ENCODE peak calls at places on chromosomes 7 and 10, in six cellular contexts. L is A549, R is nephron progenitor cell, Y is prostate gland, Z is breast epithelium, D is uterus. P is an unnamed sample.

GRCh38 chr10:20624642-20625041 is 272.5 kb downstream of the NEBL start:
- DNase-seq in D (peak), L (no peak), Y (no peak), Z (peak), R (no peak), P (peak)

GRCh38 chr7:110827287-110827855 is 263.6 kb upstream of the LRRN3 start:
- DNase-seq in D (no peak), Y (no peak), R (no peak), L (no peak), Z (no peak), P (no peak)

GRCh38 chr7:19491371-19491770 is 217.5 kb downstream of the POLR1F start:
- DNase-seq in R (no peak), Z (no peak), L (no peak), D (no peak), Y (no peak), P (no peak)

GRCh38 chr7:593324-594115 is 73.9 kb upstream of the PDGFA start:
- DNase-seq in Y (no peak), D (no peak), L (no peak), R (no peak), Z (no peak), P (no peak)

GRCh38 chr10:92604841-92605240 is 11.9 kb downstream of the KIF11 start:
- DNase-seq in L (no peak), D (no peak), Z (no peak), R (no peak), Y (no peak), P (no peak)

GRCh38 chr10:50999163-50999562 is 75.1 kb upstream of the PRKG1 start:
- DNase-seq in R (no peak), D (no peak), L (no peak), Y (no peak), Z (no peak), P (no peak)

GRCh38 chr10:29140991-29141390 is 147.9 kb upstream of the LYZL1 start:
- DNase-seq in Z (no peak), R (no peak), D (no peak), Y (no peak), L (peak), P (peak)

GRCh38 chr10:19788902-19789301 is 27.3 kb upstream of the PLXDC2 start:
- DNase-seq in Y (no peak), Z (no peak), D (no peak), R (no peak), L (no peak), P (no peak)

GRCh38 chr10:124436191-124436638 is 13.6 kb downstream of the NKX1-2 start:
- DNase-seq in R (no peak), D (no peak), L (no peak), Z (no peak), Y (no peak), P (no peak)

GRCh38 chr7:52569151-52569550 is 466.3 kb upstream of the POM121L12 start:
- DNase-seq in Y (no peak), Z (no peak), D (no peak), R (no peak), L (no peak), P (no peak)

GRCh38 chr7:94760702-94761101 is 104.8 kb upstream of the SGCE start:
- DNase-seq in R (no peak), D (no peak), Z (no peak), Y (no peak), L (no peak), P (no peak)

GRCh38 chr7:118104812-118105441 is 79.0 kb upstream of the LSM8 start:
- DNase-seq in Y (no peak), Z (no peak), L (no peak), D (no peak), R (no peak), P (peak)

GRCh38 chr10:87658383-87658795 is 1.3 kb upstream of the PAPSS2 start:
- DNase-seq in L (no peak), Y (no peak), D (no peak), R (no peak), Z (no peak), P (no peak)

GRCh38 chr7:133679977-133680376 is 427.1 kb downstream of the EXOC4 start:
- DNase-seq in L (no peak), Y (no peak), D (no peak), R (no peak), Z (no peak), P (no peak)

GRCh38 chr10:78507761-78508160 is 474.1 kb downstream of the RPS24 start:
- DNase-seq in Y (no peak), R (no peak), L (no peak), D (peak), Z (no peak), P (no peak)

GRCh38 chr10:97332586-97333350 is 1.8 kb downstream of the FRAT2 start:
- DNase-seq in L (no peak), R (peak), Z (peak), Y (peak), D (peak), P (peak)

GRCh38 chr10:488081-488932 is 201.2 kb downstream of the DIP2C start:
- DNase-seq in R (no peak), Y (no peak), L (no peak), D (peak), Z (peak), P (no peak)

GRCh38 chr7:137970263-137970975 is 31.5 kb downstream of the CREB3L2 start:
- DNase-seq in Y (peak), D (no peak), L (peak), Z (peak), R (no peak), P (peak)

GRCh38 chr7:19969859-19970493 is 196.6 kb upstream of the TMEM196 start:
- DNase-seq in D (no peak), L (peak), Y (no peak), R (no peak), Z (no peak), P (no peak)

GRCh38 chr10:74121368-74121767 is 29.3 kb downstream of the AP3M1 start:
- DNase-seq in R (no peak), Z (no peak), D (no peak), Y (no peak), L (no peak), P (no peak)

GRCh38 chr10:90890347-90890746 is 18.6 kb downstream of the RPP30 start:
- DNase-seq in R (no peak), Z (no peak), L (no peak), D (no peak), Y (no peak), P (peak)

GRCh38 chr7:139471740-139472353 is 11.6 kb downstream of the KLRG2 start:
- DNase-seq in Y (no peak), L (peak), D (no peak), R (no peak), Z (no peak), P (peak)

GRCh38 chr7:15764986-15765385 is 78.5 kb upstream of the MEOX2 start:
- DNase-seq in Z (no peak), L (no peak), R (no peak), D (no peak), Y (no peak), P (no peak)

GRCh38 chr10:77756319-77757232 is 119.0 kb upstream of the KCNMA1 start:
- DNase-seq in L (peak), D (no peak), Z (no peak), R (peak), Y (no peak), P (peak)

GRCh38 chr7:801940-802364 is 30.3 kb upstream of the SUN1 start:
- DNase-seq in R (no peak), Z (peak), D (peak), Y (no peak), L (no peak), P (no peak)

GRCh38 chr7:86825264-86825663 is 181.6 kb downstream of the GRM3 start:
- DNase-seq in Z (no peak), R (no peak), Y (no peak), D (no peak), L (no peak), P (no peak)

GRCh38 chr7:16450366-16450765 is 15.2 kb downstream of the SOSTDC1 start:
- DNase-seq in Z (no peak), Y (no peak), L (no peak), R (no peak), D (no peak), P (no peak)

DNA sequence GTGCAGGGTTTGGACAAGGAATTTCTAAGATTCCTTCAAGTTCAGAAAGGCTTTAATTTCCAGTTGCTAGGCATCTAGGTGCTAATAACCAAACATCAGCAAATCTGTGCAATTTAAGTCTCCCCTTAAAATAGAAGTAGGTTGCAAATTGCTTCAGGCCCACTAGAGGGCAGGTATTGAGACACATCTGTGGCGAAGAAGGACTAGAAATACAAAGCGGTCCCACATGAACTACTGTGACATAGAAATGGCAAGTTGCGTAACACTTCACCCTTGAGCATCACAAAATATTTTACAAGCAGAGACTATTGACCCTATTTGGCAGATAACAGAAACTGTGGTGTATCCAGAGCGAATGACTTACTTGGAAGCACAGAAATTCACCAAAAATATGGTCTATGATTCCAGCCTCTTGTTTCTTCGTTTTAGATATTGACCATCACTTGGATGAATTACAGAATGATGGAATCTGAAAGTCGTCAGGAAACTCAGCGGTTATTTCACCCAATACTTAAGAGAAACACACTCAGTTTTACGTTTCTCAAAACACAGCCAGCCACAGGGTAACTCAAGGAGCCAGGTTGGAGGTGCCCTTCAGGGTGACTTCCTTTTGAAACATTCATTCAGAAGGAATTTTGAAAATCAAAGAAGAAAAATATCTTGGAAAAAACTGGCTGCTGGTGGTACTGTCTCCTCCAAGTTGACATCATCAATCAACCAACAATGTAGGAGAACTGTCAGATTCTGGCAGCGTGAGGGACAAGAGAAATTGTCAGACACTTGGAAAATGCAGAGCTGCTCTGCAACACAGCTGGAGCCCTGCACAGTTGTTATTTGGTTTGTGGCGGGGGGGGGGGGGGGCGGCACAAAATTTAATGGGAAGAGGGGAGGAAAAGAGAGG is 256.3 kb upstream of the MINDY3 start:
- DNase-seq in D (no peak), L (peak), R (peak), Y (no peak), Z (no peak), P (peak)
- TF ChIP-seq CTCF in D (no peak), L (peak), R (peak), Y (no peak), Z (no peak), P (peak)

GRCh38 chr7:72504057-72504456 is 91.9 kb upstream of the CALN1 start:
- DNase-seq in Z (no peak), R (no peak), D (no peak), L (no peak), Y (no peak), P (peak)
- TF ChIP-seq CTCF in Z (no peak), R (no peak), D (no peak), L (no peak), Y (no peak), P (no peak)

DNA sequence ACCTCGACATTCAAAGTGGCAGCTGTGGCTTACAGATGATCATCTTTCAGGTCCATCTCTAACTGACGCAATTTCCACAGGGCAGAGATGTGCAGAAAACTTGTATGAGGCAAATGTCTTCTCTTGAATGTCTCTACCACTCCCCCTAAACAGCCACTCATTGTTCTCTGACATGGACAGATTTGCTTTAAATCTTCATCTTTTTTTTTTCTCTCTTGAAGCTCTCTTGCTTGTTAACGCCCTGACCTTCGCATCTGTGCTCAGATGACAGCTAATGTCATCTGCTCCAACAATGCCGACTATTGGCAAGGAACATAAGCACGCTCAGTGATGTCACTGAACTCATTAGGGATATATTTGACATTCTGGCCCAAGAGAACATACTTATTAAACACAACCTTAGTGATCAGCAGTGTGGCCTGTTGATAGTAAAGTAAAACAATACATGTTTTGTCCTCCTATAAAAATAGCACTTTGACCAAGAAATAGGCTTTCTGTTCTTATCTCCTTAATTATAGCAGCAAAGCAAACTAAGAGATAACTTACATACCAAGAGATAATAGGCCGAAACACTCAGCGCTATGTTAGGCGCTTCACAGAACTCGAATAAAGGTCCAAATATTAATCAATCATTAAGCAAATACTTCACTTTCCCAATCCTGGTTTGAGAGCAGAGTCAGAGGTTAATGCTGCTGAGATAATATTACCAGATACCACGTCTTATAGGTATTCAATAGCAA is 583.5 kb downstream of the PARD3 start:
- DNase-seq in Z (no peak), D (no peak), Y (no peak), L (no peak), R (no peak), P (no peak)
- TF ChIP-seq CTCF in Z (no peak), D (no peak), Y (no peak), L (no peak), R (no peak), P (no peak)

DNA sequence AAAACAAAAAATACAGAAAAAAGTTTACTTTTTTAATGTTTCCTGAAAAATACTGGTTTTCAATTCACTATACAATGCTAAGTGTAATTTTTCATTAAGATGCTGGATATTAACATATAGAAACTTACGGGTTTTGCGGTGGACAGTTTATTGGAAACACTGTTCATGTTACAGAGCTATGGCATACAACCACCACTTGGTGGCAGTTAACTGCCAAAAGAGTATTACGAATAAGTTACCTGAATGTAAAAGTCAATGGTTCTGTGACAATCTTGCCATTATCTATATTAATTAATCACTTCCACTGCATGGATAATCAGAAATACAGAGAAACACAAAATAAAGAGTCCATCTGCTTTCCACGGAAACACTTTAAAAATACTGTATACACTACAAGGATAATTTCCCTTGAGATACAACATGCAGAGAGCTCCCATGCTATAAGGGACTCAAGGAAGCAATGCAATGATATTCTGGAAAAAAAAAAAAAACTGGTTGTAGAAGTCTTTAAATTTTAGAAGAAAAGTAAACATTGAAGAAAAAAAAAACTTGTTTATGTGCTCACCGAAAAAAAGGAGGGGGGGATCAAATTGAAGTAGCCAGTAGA is 97.0 kb downstream of the TPK1 start:
- DNase-seq in L (peak), D (no peak), Y (peak), Z (no peak), R (no peak), P (peak)
- TF ChIP-seq CTCF in L (peak), D (peak), Y (peak), Z (no peak), R (peak), P (peak)

GRCh38 chr7:22001345-22002004 is 55.8 kb upstream of the CDCA7L start:
- DNase-seq in D (no peak), R (peak), Y (peak), Z (no peak), L (peak), P (peak)
- TF ChIP-seq CTCF in D (peak), R (peak), Y (peak), Z (peak), L (peak), P (peak)

GRCh38 chr7:82600601-82601000 is 157.0 kb upstream of the CACNA2D1 start:
- DNase-seq in R (no peak), L (no peak), Y (no peak), D (no peak), Z (no peak), P (peak)
- TF ChIP-seq CTCF in R (no peak), L (peak), Y (no peak), D (no peak), Z (no peak), P (peak)

DNA sequence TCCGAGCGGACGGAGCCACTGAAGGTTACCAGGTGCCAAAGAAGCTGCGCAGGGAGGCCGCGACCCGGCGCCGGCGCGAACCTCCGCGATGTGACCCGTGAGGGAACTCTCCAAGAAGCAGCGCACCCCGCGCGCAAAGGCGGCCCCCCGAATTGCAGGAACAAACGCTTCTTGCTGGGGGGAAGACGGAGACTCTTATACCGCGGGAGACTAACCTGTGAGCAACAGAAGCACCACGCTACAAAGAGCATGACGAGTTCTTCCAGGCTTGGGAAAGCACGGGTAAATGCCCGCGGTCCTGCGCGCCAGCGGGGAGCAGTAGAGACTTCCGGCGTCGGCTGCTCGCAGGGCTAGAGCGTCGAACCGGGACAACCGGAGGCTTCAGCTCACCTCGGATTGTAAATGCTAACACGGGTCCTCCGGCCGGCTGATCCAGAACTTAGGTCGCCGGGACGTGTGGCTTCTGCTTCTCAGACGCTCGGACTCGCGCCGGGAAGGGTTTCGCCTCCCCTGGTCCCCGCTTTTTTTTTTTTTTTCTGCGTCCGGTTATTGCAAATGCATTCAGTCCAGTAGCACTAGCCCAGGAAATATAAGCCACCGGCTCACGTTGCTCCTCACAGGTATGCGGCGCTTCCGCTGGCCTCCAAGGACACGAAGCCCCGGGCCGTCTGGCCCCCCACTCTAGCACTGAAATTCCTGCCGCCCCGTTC is at the start of gene COA1:
- DNase-seq in R (peak), D (peak), L (peak), Z (peak), Y (peak), P (peak)
- TF ChIP-seq CTCF in R (no peak), D (no peak), L (no peak), Z (no peak), Y (peak), P (no peak)